ENCODE peak calls at places on chromosomes 6 and 20, in six cellular contexts. H is sciatic nerve, F is T-helper 2 cell, J is NCI-H1105, R is fibroblast of mammary gland, I is hepatocyte. U is an unnamed sample.

GRCh38 chr6:23176883-23177282 is 607.5 kb downstream of the HDGFL1 start:
- DNase-seq in I (peak; percentile 55), R (no peak), H (no peak), F (no peak), J (no peak), U (no peak)

GRCh38 chr6:79969784-79970183 is 22.4 kb upstream of the ELOVL4 start:
- DNase-seq in J (no peak), F (no peak), I (no peak), H (no peak), R (no peak), U (no peak)

GRCh38 chr6:167683028-167683862 is 143.5 kb upstream of the AFDN start:
- DNase-seq in F (no peak), I (peak; percentile 85), H (no peak), J (no peak), R (peak; percentile 36), U (no peak)

GRCh38 chr6:81562169-81562568 is 190.3 kb downstream of the TENT5A start:
- DNase-seq in J (no peak), F (no peak), H (no peak), R (peak; percentile 69), I (peak; percentile 71), U (peak; percentile 25)

GRCh38 chr20:52992632-52993031 is 20.5 kb downstream of the TSHZ2 start:
- DNase-seq in J (no peak), F (no peak), H (no peak), I (no peak), R (peak; percentile 32), U (no peak)

GRCh38 chr6:163263196-163263595 is 151.3 kb upstream of the QKI start:
- DNase-seq in R (peak; percentile 47), I (no peak), J (no peak), H (no peak), F (no peak), U (no peak)

GRCh38 chr6:2858678-2859324 is 17.1 kb upstream of the SERPINB1 start:
- DNase-seq in H (no peak), R (no peak), I (no peak), F (peak; percentile 83), J (no peak), U (no peak)

GRCh38 chr6:39280247-39280731 is 33.9 kb downstream of the KCNK17 start:
- DNase-seq in F (no peak), J (no peak), R (peak; percentile 16), H (no peak), I (peak; percentile 68), U (no peak)

GRCh38 chr6:13281630-13282156 is 46.6 kb downstream of the TBC1D7 start:
- DNase-seq in R (no peak), F (no peak), I (no peak), H (no peak), J (no peak), U (no peak)

GRCh38 chr20:63223121-63223825 is 7.3 kb upstream of the YTHDF1 start:
- DNase-seq in I (peak; percentile 72), J (no peak), R (peak; percentile 38), F (no peak), H (no peak), U (peak; percentile 65)

GRCh38 chr6:45462190-45463134 is 84.7 kb upstream of the SUPT3H start:
- DNase-seq in F (no peak), J (no peak), R (peak; percentile 52), I (no peak), H (no peak), U (no peak)

GRCh38 chr6:107534762-107535161 is 44.8 kb downstream of the SOBP start:
- DNase-seq in J (no peak), F (no peak), I (no peak), H (no peak), R (no peak), U (no peak)

GRCh38 chr6:37550436-37550835 is 50.7 kb upstream of the CCDC167 start:
- DNase-seq in F (no peak), J (no peak), I (no peak), R (peak; percentile 63), H (no peak), U (no peak)

GRCh38 chr20:25062841-25063240 is 4.9 kb upstream of the ACSS1 start:
- DNase-seq in R (no peak), F (no peak), H (peak; percentile 32), J (no peak), I (no peak), U (no peak)

GRCh38 chr20:44648068-44648467 is 3.4 kb downstream of the ADA start:
- DNase-seq in F (no peak), R (no peak), I (no peak), H (no peak), J (no peak), U (no peak)

GRCh38 chr20:32247957-32248497 is 29.4 kb upstream of the KIF3B start:
- DNase-seq in F (no peak), H (no peak), I (no peak), J (no peak), R (no peak), U (no peak)

GRCh38 chr6:144931172-144932035 is 646.3 kb downstream of the UTRN start:
- DNase-seq in I (peak; percentile 44), F (no peak), H (no peak), R (peak; percentile 57), J (peak; percentile 55), U (peak; percentile 6)

GRCh38 chr6:6684365-6684833 is 95.9 kb downstream of the LY86 start:
- DNase-seq in R (no peak), J (no peak), I (no peak), F (no peak), H (no peak), U (no peak)

GRCh38 chr6:90758741-90759140 is 171.9 kb upstream of the MAP3K7 start:
- DNase-seq in H (no peak), J (no peak), I (no peak), R (no peak), F (no peak), U (no peak)